ENCODE peak calls at places on chromosomes 7 and 10, in eight cellular contexts. One of them, this sample, is unnamed.

GRCh38 chr10:3548702-3549101 is 236.3 kb downstream of the KLF6 start:
- DNase-seq in prostate gland: no peak
- DNase-seq in A549: no peak
- DNase-seq in ovary: no peak
- DNase-seq in IMR-90: peak; percentile 47
- DNase-seq in adrenal gland: no peak
- DNase-seq in esophagus squamous epithelium: no peak
- DNase-seq in Peyer's patch: no peak
- DNase-seq in this sample: no peak

GRCh38 chr10:86836044-86836443 is 79.6 kb downstream of the BMPR1A start:
- DNase-seq in Peyer's patch: no peak
- DNase-seq in esophagus squamous epithelium: no peak
- DNase-seq in ovary: no peak
- DNase-seq in adrenal gland: no peak
- DNase-seq in A549: no peak
- DNase-seq in IMR-90: no peak
- DNase-seq in prostate gland: no peak
- DNase-seq in this sample: no peak

GRCh38 chr7:137343483-137343841 is at the start of gene PTN:
- DNase-seq in A549: no peak
- DNase-seq in esophagus squamous epithelium: no peak
- DNase-seq in prostate gland: peak; percentile 14
- DNase-seq in IMR-90: peak; percentile 79
- DNase-seq in Peyer's patch: no peak
- DNase-seq in adrenal gland: peak; percentile 50
- DNase-seq in ovary: peak; percentile 39
- DNase-seq in this sample: peak; percentile 42

GRCh38 chr7:80324032-80324431 is 187.8 kb downstream of the GNAT3 start:
- DNase-seq in IMR-90: peak; percentile 58
- DNase-seq in prostate gland: no peak
- DNase-seq in Peyer's patch: no peak
- DNase-seq in adrenal gland: no peak
- DNase-seq in ovary: no peak
- DNase-seq in A549: no peak
- DNase-seq in esophagus squamous epithelium: no peak
- DNase-seq in this sample: no peak

GRCh38 chr7:25804154-25804553 is 347.8 kb upstream of the NFE2L3 start:
- DNase-seq in ovary: no peak
- DNase-seq in IMR-90: no peak
- DNase-seq in prostate gland: peak; percentile 24
- DNase-seq in Peyer's patch: no peak
- DNase-seq in A549: no peak
- DNase-seq in adrenal gland: no peak
- DNase-seq in esophagus squamous epithelium: no peak
- DNase-seq in this sample: no peak

GRCh38 chr10:128662520-128662919 is 536.3 kb upstream of the MKI67 start:
- DNase-seq in prostate gland: no peak
- DNase-seq in ovary: no peak
- DNase-seq in Peyer's patch: no peak
- DNase-seq in adrenal gland: no peak
- DNase-seq in A549: no peak
- DNase-seq in esophagus squamous epithelium: no peak
- DNase-seq in IMR-90: no peak
- DNase-seq in this sample: no peak

GRCh38 chr7:35546691-35547090 is 148.2 kb downstream of the HERPUD2 start:
- DNase-seq in A549: no peak
- DNase-seq in Peyer's patch: no peak
- DNase-seq in ovary: no peak
- DNase-seq in prostate gland: no peak
- DNase-seq in esophagus squamous epithelium: no peak
- DNase-seq in IMR-90: no peak
- DNase-seq in adrenal gland: no peak
- DNase-seq in this sample: no peak

GRCh38 chr7:99380032-99380822 is 5.7 kb downstream of the ARPC1B start:
- DNase-seq in prostate gland: no peak
- DNase-seq in ovary: no peak
- DNase-seq in Peyer's patch: no peak
- DNase-seq in adrenal gland: no peak
- DNase-seq in IMR-90: peak; percentile 44
- DNase-seq in A549: no peak
- DNase-seq in esophagus squamous epithelium: no peak
- DNase-seq in this sample: no peak

GRCh38 chr7:12884033-12884432 is 196.6 kb downstream of the ARL4A start:
- DNase-seq in prostate gland: no peak
- DNase-seq in ovary: no peak
- DNase-seq in A549: no peak
- DNase-seq in IMR-90: peak; percentile 69
- DNase-seq in esophagus squamous epithelium: no peak
- DNase-seq in Peyer's patch: no peak
- DNase-seq in adrenal gland: no peak
- DNase-seq in this sample: no peak

GRCh38 chr10:99279626-99280111 is 44.0 kb upstream of the HPSE2 start:
- DNase-seq in adrenal gland: no peak
- DNase-seq in A549: peak; percentile 7
- DNase-seq in IMR-90: peak; percentile 33
- DNase-seq in Peyer's patch: no peak
- DNase-seq in ovary: no peak
- DNase-seq in prostate gland: no peak
- DNase-seq in esophagus squamous epithelium: no peak
- DNase-seq in this sample: no peak

GRCh38 chr10:133565441-133566294 is at the start of gene SYCE1:
- DNase-seq in A549: no peak
- DNase-seq in ovary: peak; percentile 62
- DNase-seq in esophagus squamous epithelium: no peak
- DNase-seq in prostate gland: no peak
- DNase-seq in Peyer's patch: no peak
- DNase-seq in IMR-90: no peak
- DNase-seq in adrenal gland: no peak
- DNase-seq in this sample: no peak

GRCh38 chr10:51699475-51700227 is at the start of gene CSTF2T:
- DNase-seq in A549: peak; percentile 50
- DNase-seq in adrenal gland: peak; percentile 92
- DNase-seq in esophagus squamous epithelium: peak; percentile 56
- DNase-seq in IMR-90: peak; percentile 96
- DNase-seq in Peyer's patch: peak; percentile 87
- DNase-seq in ovary: peak; percentile 90
- DNase-seq in prostate gland: peak; percentile 89
- DNase-seq in this sample: peak; percentile 92

GRCh38 chr7:17027143-17027802 is 145.5 kb upstream of the AGR3 start:
- DNase-seq in prostate gland: no peak
- DNase-seq in esophagus squamous epithelium: no peak
- DNase-seq in Peyer's patch: no peak
- DNase-seq in ovary: no peak
- DNase-seq in IMR-90: no peak
- DNase-seq in adrenal gland: no peak
- DNase-seq in A549: no peak
- DNase-seq in this sample: no peak

GRCh38 chr7:37341033-37341630 is 107.5 kb downstream of the ELMO1 start:
- DNase-seq in Peyer's patch: no peak
- DNase-seq in IMR-90: no peak
- DNase-seq in ovary: no peak
- DNase-seq in prostate gland: no peak
- DNase-seq in A549: no peak
- DNase-seq in adrenal gland: no peak
- DNase-seq in esophagus squamous epithelium: no peak
- DNase-seq in this sample: no peak

GRCh38 chr7:17680943-17681351 is 259.3 kb downstream of the SNX13 start:
- DNase-seq in ovary: no peak
- DNase-seq in esophagus squamous epithelium: no peak
- DNase-seq in prostate gland: no peak
- DNase-seq in IMR-90: peak; percentile 49
- DNase-seq in Peyer's patch: no peak
- DNase-seq in A549: no peak
- DNase-seq in adrenal gland: no peak
- DNase-seq in this sample: no peak

GRCh38 chr7:40175725-40176510 is 41.1 kb downstream of the SUGCT start:
- DNase-seq in IMR-90: peak; percentile 69
- DNase-seq in prostate gland: no peak
- DNase-seq in esophagus squamous epithelium: no peak
- DNase-seq in adrenal gland: no peak
- DNase-seq in Peyer's patch: no peak
- DNase-seq in A549: no peak
- DNase-seq in ovary: no peak
- DNase-seq in this sample: no peak

GRCh38 chr7:153065021-153065420 is 305.5 kb downstream of the ACTR3B start:
- DNase-seq in adrenal gland: no peak
- DNase-seq in Peyer's patch: no peak
- DNase-seq in A549: no peak
- DNase-seq in esophagus squamous epithelium: no peak
- DNase-seq in ovary: no peak
- DNase-seq in prostate gland: no peak
- DNase-seq in IMR-90: no peak
- DNase-seq in this sample: no peak

GRCh38 chr10:80165173-80165572 is 32.6 kb downstream of the PLAC9 start:
- DNase-seq in esophagus squamous epithelium: no peak
- DNase-seq in prostate gland: no peak
- DNase-seq in Peyer's patch: peak; percentile 46
- DNase-seq in IMR-90: peak; percentile 67
- DNase-seq in adrenal gland: no peak
- DNase-seq in A549: peak; percentile 25
- DNase-seq in ovary: no peak
- DNase-seq in this sample: no peak

GRCh38 chr10:54137396-54137795 is 663.6 kb downstream of the PCDH15 start:
- DNase-seq in adrenal gland: no peak
- DNase-seq in ovary: no peak
- DNase-seq in esophagus squamous epithelium: no peak
- DNase-seq in Peyer's patch: no peak
- DNase-seq in IMR-90: no peak
- DNase-seq in prostate gland: no peak
- DNase-seq in A549: no peak
- DNase-seq in this sample: no peak

DNA sequence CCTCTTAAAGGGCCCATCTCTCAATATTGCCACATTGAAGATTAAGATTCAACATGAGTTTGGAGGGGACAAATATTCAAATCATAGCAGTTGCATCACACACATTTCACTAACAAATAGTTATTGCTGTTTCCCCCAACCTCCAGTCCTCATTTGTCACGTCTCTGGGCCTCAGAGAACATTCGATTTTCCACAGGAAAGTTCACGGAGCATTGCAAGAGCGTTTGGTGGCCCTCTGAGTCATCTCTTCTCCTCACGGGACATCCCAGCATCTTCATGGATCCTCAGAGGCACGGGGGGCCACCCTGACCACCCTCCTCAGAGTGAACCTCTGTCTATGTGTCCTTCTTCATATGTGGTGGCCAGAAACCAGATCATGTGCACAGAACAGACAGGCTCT is 50.3 kb upstream of the CHST15 start:
- DNase-seq in Peyer's patch: no peak
- DNase-seq in ovary: no peak
- DNase-seq in IMR-90: no peak
- DNase-seq in adrenal gland: no peak
- DNase-seq in A549: no peak
- DNase-seq in esophagus squamous epithelium: no peak
- DNase-seq in prostate gland: no peak
- DNase-seq in this sample: no peak
- H3K4me1 ChIP-seq in Peyer's patch: no peaks in the 10 kb centered on the region
- H3K4me1 ChIP-seq in ovary: peaks cover 1% of the 10 kb centered on the region
- H3K4me1 ChIP-seq in IMR-90: no peaks in the 10 kb centered on the region
- H3K4me1 ChIP-seq in adrenal gland: no peaks in the 10 kb centered on the region
- H3K4me1 ChIP-seq in A549: no peaks in the 10 kb centered on the region
- H3K4me1 ChIP-seq in esophagus squamous epithelium: no peaks in the 10 kb centered on the region
- H3K4me1 ChIP-seq in prostate gland: no peaks in the 10 kb centered on the region
- H3K4me1 ChIP-seq in this sample: no peaks in the 10 kb centered on the region

GRCh38 chr10:60267802-60268201 is 121.9 kb downstream of the ANK3 start:
- DNase-seq in adrenal gland: no peak
- DNase-seq in A549: no peak
- DNase-seq in IMR-90: no peak
- DNase-seq in Peyer's patch: no peak
- DNase-seq in prostate gland: no peak
- DNase-seq in ovary: no peak
- DNase-seq in esophagus squamous epithelium: no peak
- DNase-seq in this sample: no peak

GRCh38 chr10:60266513-60266912 is 123.2 kb downstream of the ANK3 start:
- DNase-seq in esophagus squamous epithelium: no peak
- DNase-seq in IMR-90: no peak
- DNase-seq in ovary: no peak
- DNase-seq in adrenal gland: no peak
- DNase-seq in A549: no peak
- DNase-seq in prostate gland: no peak
- DNase-seq in Peyer's patch: no peak
- DNase-seq in this sample: no peak

GRCh38 chr10:60270426-60270825 is 119.2 kb downstream of the ANK3 start:
- DNase-seq in esophagus squamous epithelium: no peak
- DNase-seq in ovary: no peak
- DNase-seq in Peyer's patch: no peak
- DNase-seq in adrenal gland: no peak
- DNase-seq in IMR-90: peak; percentile 40
- DNase-seq in A549: no peak
- DNase-seq in prostate gland: no peak
- DNase-seq in this sample: no peak

GRCh38 chr10:60271319-60272040 is 118.2 kb downstream of the ANK3 start:
- DNase-seq in adrenal gland: no peak
- DNase-seq in A549: no peak
- DNase-seq in IMR-90: no peak
- DNase-seq in ovary: no peak
- DNase-seq in prostate gland: no peak
- DNase-seq in Peyer's patch: no peak
- DNase-seq in esophagus squamous epithelium: no peak
- DNase-seq in this sample: no peak
- TF ChIP-seq POLR2A in adrenal gland: no peak
- TF ChIP-seq POLR2A in A549: no peak
- TF ChIP-seq POLR2A in IMR-90: no peak
- TF ChIP-seq POLR2A in ovary: no peak
- TF ChIP-seq POLR2A in prostate gland: no peak
- TF ChIP-seq POLR2A in Peyer's patch: no peak
- TF ChIP-seq POLR2A in esophagus squamous epithelium: no peak
- TF ChIP-seq POLR2A in this sample: no peak

DNA sequence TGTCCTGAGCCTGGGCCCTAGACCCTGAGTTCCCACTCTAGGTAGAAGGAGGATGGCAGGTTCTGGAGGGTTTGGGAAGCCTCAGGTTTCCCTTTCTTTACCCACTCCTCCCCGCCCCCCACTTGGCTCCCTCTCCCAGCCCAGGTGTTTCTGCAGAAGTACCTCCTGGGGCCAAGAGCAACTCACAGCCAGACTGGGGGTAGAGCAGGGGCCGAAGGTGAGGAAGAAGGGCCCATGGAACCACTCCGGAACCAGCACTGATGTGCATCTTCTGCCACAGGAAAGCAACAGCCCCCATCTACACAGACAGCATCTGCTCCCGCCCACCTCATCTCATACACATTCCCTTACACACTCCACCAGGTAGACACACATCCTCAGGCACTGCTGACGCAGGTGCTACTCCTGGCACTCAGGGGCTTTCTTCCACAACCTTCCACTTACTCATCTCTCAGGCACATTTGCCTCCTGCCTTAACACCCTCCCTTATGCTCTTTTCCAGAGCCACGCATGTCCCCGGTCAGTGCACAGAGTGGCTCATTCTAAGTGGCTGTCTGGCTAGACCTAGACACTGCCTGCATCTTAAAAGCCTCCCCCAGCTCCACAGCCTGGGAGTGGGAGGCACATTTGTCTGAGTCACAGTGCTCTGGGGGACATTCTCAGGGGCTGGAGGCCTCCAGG is 1.8 kb downstream of the EPHB6 start:
- DNase-seq in Peyer's patch: no peak
- DNase-seq in adrenal gland: no peak
- DNase-seq in ovary: no peak
- DNase-seq in IMR-90: no peak
- DNase-seq in A549: no peak
- DNase-seq in prostate gland: no peak
- DNase-seq in esophagus squamous epithelium: no peak
- DNase-seq in this sample: no peak
- H3K4me3 ChIP-seq in Peyer's patch: no peak overlapping the region
- H3K4me3 ChIP-seq in adrenal gland: no peak overlapping the region
- H3K4me3 ChIP-seq in ovary: no peak overlapping the region
- H3K4me3 ChIP-seq in IMR-90: no peak overlapping the region
- H3K4me3 ChIP-seq in A549: no peak overlapping the region
- H3K4me3 ChIP-seq in prostate gland: peak overlapping the region; percentile 76
- H3K4me3 ChIP-seq in esophagus squamous epithelium: peak overlapping the region; percentile 76
- H3K4me3 ChIP-seq in this sample: no peak overlapping the region

GRCh38 chr10:11553773-11554381 is 57.6 kb downstream of the USP6NL start:
- DNase-seq in ovary: no peak
- DNase-seq in A549: no peak
- DNase-seq in IMR-90: no peak
- DNase-seq in Peyer's patch: no peak
- DNase-seq in adrenal gland: no peak
- DNase-seq in prostate gland: no peak
- DNase-seq in esophagus squamous epithelium: no peak
- DNase-seq in this sample: no peak
- H3K4me1 ChIP-seq in ovary: no peaks in the 10 kb centered on the region
- H3K4me1 ChIP-seq in A549: peaks cover 19% of the 10 kb centered on the region
- H3K4me1 ChIP-seq in IMR-90: peaks cover 1% of the 10 kb centered on the region
- H3K4me1 ChIP-seq in Peyer's patch: no peaks in the 10 kb centered on the region
- H3K4me1 ChIP-seq in adrenal gland: peaks cover 8% of the 10 kb centered on the region
- H3K4me1 ChIP-seq in prostate gland: no peaks in the 10 kb centered on the region
- H3K4me1 ChIP-seq in esophagus squamous epithelium: no peaks in the 10 kb centered on the region
- H3K4me1 ChIP-seq in this sample: no peaks in the 10 kb centered on the region